ENCODE peak calls at places on chromosomes 1 and 21, in eight cellular contexts. One of them, this sample, is unnamed.

GRCh38 chr1:114131526-114132220 is 22.0 kb downstream of the SYT6 start:
- DNase-seq in Panc1: no peak
- DNase-seq in AG10803: peak
- DNase-seq in fibroblast of pulmonary artery: no peak
- DNase-seq in glutamatergic neuron: no peak
- DNase-seq in BE2C: no peak
- DNase-seq in NB4: no peak
- DNase-seq in H1: no peak
- DNase-seq in this sample: no peak

GRCh38 chr1:156392427-156392826 is 23.4 kb downstream of the RHBG start:
- DNase-seq in Panc1: no peak
- DNase-seq in AG10803: no peak
- DNase-seq in fibroblast of pulmonary artery: no peak
- DNase-seq in glutamatergic neuron: no peak
- DNase-seq in BE2C: no peak
- DNase-seq in NB4: no peak
- DNase-seq in H1: no peak
- DNase-seq in this sample: no peak

GRCh38 chr21:32834825-32835224 is 63.3 kb upstream of the PAXBP1 start:
- DNase-seq in Panc1: no peak
- DNase-seq in AG10803: no peak
- DNase-seq in fibroblast of pulmonary artery: no peak
- DNase-seq in glutamatergic neuron: no peak
- DNase-seq in BE2C: no peak
- DNase-seq in NB4: no peak
- DNase-seq in H1: no peak
- DNase-seq in this sample: no peak

GRCh38 chr1:232764458-232765231 is 40.6 kb upstream of the MAP10 start:
- DNase-seq in Panc1: no peak
- DNase-seq in AG10803: peak
- DNase-seq in fibroblast of pulmonary artery: no peak
- DNase-seq in glutamatergic neuron: no peak
- DNase-seq in BE2C: no peak
- DNase-seq in NB4: no peak
- DNase-seq in H1: no peak
- DNase-seq in this sample: no peak

GRCh38 chr1:23210963-23211362 is 6.3 kb downstream of the HTR1D start:
- DNase-seq in Panc1: no peak
- DNase-seq in AG10803: no peak
- DNase-seq in fibroblast of pulmonary artery: no peak
- DNase-seq in glutamatergic neuron: no peak
- DNase-seq in BE2C: no peak
- DNase-seq in NB4: no peak
- DNase-seq in H1: no peak
- DNase-seq in this sample: no peak

GRCh38 chr1:1050577-1051052 is 23.5 kb downstream of the RNF223 start:
- DNase-seq in Panc1: no peak
- DNase-seq in AG10803: no peak
- DNase-seq in fibroblast of pulmonary artery: no peak
- DNase-seq in glutamatergic neuron: no peak
- DNase-seq in BE2C: peak
- DNase-seq in NB4: no peak
- DNase-seq in H1: no peak
- DNase-seq in this sample: no peak

GRCh38 chr1:116075981-116076380 is 35.2 kb upstream of the MAB21L3 start:
- DNase-seq in Panc1: no peak
- DNase-seq in AG10803: no peak
- DNase-seq in fibroblast of pulmonary artery: no peak
- DNase-seq in glutamatergic neuron: no peak
- DNase-seq in BE2C: no peak
- DNase-seq in NB4: no peak
- DNase-seq in H1: no peak
- DNase-seq in this sample: no peak

GRCh38 chr21:31795992-31796391 is 64.1 kb upstream of the SCAF4 start:
- DNase-seq in Panc1: no peak
- DNase-seq in AG10803: no peak
- DNase-seq in fibroblast of pulmonary artery: no peak
- DNase-seq in glutamatergic neuron: no peak
- DNase-seq in BE2C: no peak
- DNase-seq in NB4: no peak
- DNase-seq in H1: no peak
- DNase-seq in this sample: no peak

GRCh38 chr21:36478207-36478701 is 1.7 kb downstream of the CLDN14 start:
- DNase-seq in Panc1: peak
- DNase-seq in AG10803: peak
- DNase-seq in fibroblast of pulmonary artery: peak
- DNase-seq in glutamatergic neuron: no peak
- DNase-seq in BE2C: no peak
- DNase-seq in NB4: no peak
- DNase-seq in H1: no peak
- DNase-seq in this sample: no peak

GRCh38 chr1:204274441-204274840 is 60.7 kb upstream of the GOLT1A start:
- DNase-seq in Panc1: no peak
- DNase-seq in AG10803: no peak
- DNase-seq in fibroblast of pulmonary artery: no peak
- DNase-seq in glutamatergic neuron: no peak
- DNase-seq in BE2C: no peak
- DNase-seq in NB4: no peak
- DNase-seq in H1: no peak
- DNase-seq in this sample: no peak

DNA sequence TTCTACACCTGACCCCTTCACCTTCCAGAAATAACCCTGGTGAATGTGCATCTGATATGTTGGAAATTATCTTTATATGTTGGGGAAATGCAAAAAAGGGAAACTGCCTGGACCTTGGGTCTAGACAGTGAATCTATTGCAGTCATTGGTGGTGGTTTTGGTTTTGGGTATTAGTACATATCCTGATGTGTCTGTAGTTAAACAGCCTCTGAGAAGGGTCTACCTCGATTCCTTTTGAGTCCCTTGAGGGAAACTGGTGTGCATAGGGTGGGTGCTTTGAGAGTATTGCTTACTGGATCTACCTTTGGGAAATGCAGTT is 127.3 kb upstream of the KIAA0040 start:
- DNase-seq in Panc1: no peak
- DNase-seq in AG10803: no peak
- DNase-seq in fibroblast of pulmonary artery: no peak
- DNase-seq in glutamatergic neuron: no peak
- DNase-seq in BE2C: no peak
- DNase-seq in NB4: no peak
- DNase-seq in H1: no peak
- DNase-seq in this sample: no peak
- TF ChIP-seq CTCF in Panc1: peak
- TF ChIP-seq CTCF in AG10803: no peak
- TF ChIP-seq CTCF in fibroblast of pulmonary artery: no peak
- TF ChIP-seq CTCF in glutamatergic neuron: peak
- TF ChIP-seq CTCF in BE2C: no peak
- TF ChIP-seq CTCF in NB4: no peak
- TF ChIP-seq CTCF in H1: no peak
- TF ChIP-seq CTCF in this sample: no peak

GRCh38 chr1:57770772-57771171 is 346.9 kb upstream of the DAB1 start:
- DNase-seq in Panc1: no peak
- DNase-seq in AG10803: no peak
- DNase-seq in fibroblast of pulmonary artery: peak
- DNase-seq in glutamatergic neuron: no peak
- DNase-seq in BE2C: no peak
- DNase-seq in NB4: peak
- DNase-seq in H1: no peak
- DNase-seq in this sample: no peak
- TF ChIP-seq CTCF in Panc1: peak
- TF ChIP-seq CTCF in AG10803: peak
- TF ChIP-seq CTCF in fibroblast of pulmonary artery: peak
- TF ChIP-seq CTCF in glutamatergic neuron: peak
- TF ChIP-seq CTCF in BE2C: peak
- TF ChIP-seq CTCF in NB4: no peak
- TF ChIP-seq CTCF in H1: no peak
- TF ChIP-seq CTCF in this sample: peak

GRCh38 chr1:180239145-180240096 is 9.4 kb downstream of the LHX4 start:
- DNase-seq in Panc1: no peak
- DNase-seq in AG10803: no peak
- DNase-seq in fibroblast of pulmonary artery: no peak
- DNase-seq in glutamatergic neuron: no peak
- DNase-seq in BE2C: no peak
- DNase-seq in NB4: no peak
- DNase-seq in H1: no peak
- DNase-seq in this sample: no peak

GRCh38 chr1:180235502-180236239 is 5.6 kb downstream of the LHX4 start:
- DNase-seq in Panc1: no peak
- DNase-seq in AG10803: no peak
- DNase-seq in fibroblast of pulmonary artery: no peak
- DNase-seq in glutamatergic neuron: no peak
- DNase-seq in BE2C: no peak
- DNase-seq in NB4: no peak
- DNase-seq in H1: peak
- DNase-seq in this sample: no peak

GRCh38 chr1:180236698-180237509 is 6.8 kb downstream of the LHX4 start:
- DNase-seq in Panc1: no peak
- DNase-seq in AG10803: no peak
- DNase-seq in fibroblast of pulmonary artery: no peak
- DNase-seq in glutamatergic neuron: no peak
- DNase-seq in BE2C: no peak
- DNase-seq in NB4: no peak
- DNase-seq in H1: no peak
- DNase-seq in this sample: no peak

GRCh38 chr1:180237850-180238476 is 7.9 kb downstream of the LHX4 start:
- DNase-seq in Panc1: no peak
- DNase-seq in AG10803: no peak
- DNase-seq in fibroblast of pulmonary artery: no peak
- DNase-seq in glutamatergic neuron: no peak
- DNase-seq in BE2C: no peak
- DNase-seq in NB4: no peak
- DNase-seq in H1: no peak
- DNase-seq in this sample: no peak

DNA sequence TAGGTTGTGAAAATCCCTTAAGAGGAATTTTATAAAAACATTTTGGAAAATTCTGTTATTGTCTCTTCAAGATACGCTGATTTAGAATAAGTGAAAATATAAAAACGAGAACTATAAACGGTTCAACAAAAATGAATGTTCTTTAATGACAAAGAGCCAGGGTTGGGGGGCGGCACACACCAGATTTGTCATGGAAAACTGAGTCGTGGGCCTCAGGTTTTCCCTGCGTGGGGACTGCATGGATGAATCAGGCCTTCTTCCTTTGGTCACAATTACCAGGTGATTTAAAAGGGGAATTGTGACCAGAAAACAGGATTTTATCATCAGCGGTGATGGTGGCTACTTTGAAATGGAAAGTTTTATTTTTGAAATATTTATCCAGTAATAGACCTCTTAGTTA is 8.6 kb downstream of the LHX4 start:
- DNase-seq in Panc1: no peak
- DNase-seq in AG10803: no peak
- DNase-seq in fibroblast of pulmonary artery: no peak
- DNase-seq in glutamatergic neuron: no peak
- DNase-seq in BE2C: no peak
- DNase-seq in NB4: no peak
- DNase-seq in H1: no peak
- DNase-seq in this sample: no peak
- TF ChIP-seq CTCF in Panc1: no peak
- TF ChIP-seq CTCF in AG10803: no peak
- TF ChIP-seq CTCF in fibroblast of pulmonary artery: no peak
- TF ChIP-seq CTCF in glutamatergic neuron: no peak
- TF ChIP-seq CTCF in BE2C: no peak
- TF ChIP-seq CTCF in NB4: no peak
- TF ChIP-seq CTCF in H1: no peak
- TF ChIP-seq CTCF in this sample: no peak

DNA sequence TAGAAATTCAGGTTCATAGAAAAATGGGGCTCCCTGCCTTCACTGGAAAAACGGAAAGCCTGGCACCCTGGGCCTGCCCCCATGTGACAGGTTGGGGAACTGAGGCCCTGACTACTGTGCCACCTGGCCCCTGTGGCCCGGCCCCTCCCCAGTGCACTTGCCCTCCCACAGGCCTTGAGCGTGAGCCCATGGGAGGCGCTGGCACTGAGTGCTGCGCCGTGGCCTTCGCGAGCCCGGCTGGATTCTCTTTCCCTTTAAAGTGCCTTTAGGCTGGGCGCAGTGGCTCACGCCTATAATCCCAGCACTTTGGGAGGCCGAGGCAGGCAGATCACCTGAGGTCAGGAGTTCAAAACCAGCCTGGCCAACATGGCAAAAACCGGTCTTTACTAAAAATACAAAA is 45.7 kb downstream of the SLC37A1 start:
- DNase-seq in Panc1: no peak
- DNase-seq in AG10803: no peak
- DNase-seq in fibroblast of pulmonary artery: no peak
- DNase-seq in glutamatergic neuron: no peak
- DNase-seq in BE2C: no peak
- DNase-seq in NB4: no peak
- DNase-seq in H1: no peak
- DNase-seq in this sample: no peak
- TF ChIP-seq CTCF in Panc1: no peak
- TF ChIP-seq CTCF in AG10803: no peak
- TF ChIP-seq CTCF in fibroblast of pulmonary artery: no peak
- TF ChIP-seq CTCF in glutamatergic neuron: no peak
- TF ChIP-seq CTCF in BE2C: no peak
- TF ChIP-seq CTCF in NB4: no peak
- TF ChIP-seq CTCF in H1: no peak
- TF ChIP-seq CTCF in this sample: no peak